ENCODE peak calls at places on chromosomes 5 and 9, in ten cellular contexts. Z, R, F, G, A, J, Q, C, M and W are unnamed samples.

GRCh38 chr9:84711936-84712335 is 42.4 kb downstream of the NTRK2 start:
- DNase-seq in Z (no peak), R (no peak), F (no peak), G (no peak), A (no peak), J (no peak), Q (no peak), C (no peak), M (peak), W (no peak)

GRCh38 chr5:140003519-140003918 is 39.6 kb downstream of the NRG2 start:
- DNase-seq in Z (no peak), R (no peak), F (no peak), G (no peak), A (no peak), J (no peak), Q (no peak), C (no peak), M (no peak), W (no peak)

GRCh38 chr5:78628260-78629024 is 20.1 kb downstream of the LHFPL2 start:
- DNase-seq in Z (no peak), R (no peak), F (no peak), G (no peak), A (no peak), J (no peak), Q (no peak), C (no peak), M (no peak), W (no peak)

GRCh38 chr9:85941966-85942912 is 1.3 kb downstream of the NAA35 start:
- DNase-seq in Z (no peak), R (no peak), F (no peak), G (no peak), A (no peak), J (no peak), Q (peak), C (no peak), M (no peak), W (no peak)

GRCh38 chr5:171129308-171129707 is 179.7 kb upstream of the TLX3 start:
- DNase-seq in Z (no peak), R (no peak), F (no peak), G (no peak), A (no peak), J (no peak), Q (no peak), C (no peak), M (no peak), W (no peak)

GRCh38 chr5:175206651-175207050 is 237.3 kb downstream of the DRD1 start:
- DNase-seq in Z (no peak), R (no peak), F (no peak), G (no peak), A (no peak), J (no peak), Q (no peak), C (no peak), M (no peak), W (no peak)

GRCh38 chr5:154761062-154761740 is 6.0 kb downstream of the LARP1 start:
- DNase-seq in Z (no peak), R (no peak), F (no peak), G (no peak), A (no peak), J (no peak), Q (no peak), C (no peak), M (no peak), W (no peak)

GRCh38 chr5:56569576-56569975 is 245.8 kb upstream of the MAP3K1 start:
- DNase-seq in Z (no peak), R (peak), F (no peak), G (no peak), A (peak), J (no peak), Q (no peak), C (no peak), M (no peak), W (no peak)

GRCh38 chr9:19193029-19193324 is 37.5 kb upstream of the DENND4C start:
- DNase-seq in Z (no peak), R (no peak), F (no peak), G (no peak), A (no peak), J (no peak), Q (no peak), C (no peak), M (no peak), W (no peak)

GRCh38 chr9:16146661-16147060 is 593.8 kb downstream of the CCDC171 start:
- DNase-seq in Z (no peak), R (no peak), F (no peak), G (no peak), A (no peak), J (no peak), Q (no peak), C (no peak), M (no peak), W (no peak)

GRCh38 chr5:95900383-95900958 is 61.2 kb downstream of the ELL2 start:
- DNase-seq in Z (no peak), R (peak), F (peak), G (peak), A (no peak), J (no peak), Q (no peak), C (peak), M (no peak), W (no peak)

GRCh38 chr9:2623046-2623865 is 1.7 kb downstream of the VLDLR start:
- DNase-seq in Z (no peak), R (peak), F (peak), G (peak), A (peak), J (peak), Q (peak), C (peak), M (peak), W (peak)

GRCh38 chr9:128280084-128280622 is 4.1 kb downstream of the SWI5 start:
- DNase-seq in Z (no peak), R (no peak), F (no peak), G (no peak), A (no peak), J (no peak), Q (no peak), C (no peak), M (no peak), W (no peak)

GRCh38 chr5:52544738-52545137 is 243.0 kb upstream of the ITGA1 start:
- DNase-seq in Z (no peak), R (no peak), F (no peak), G (no peak), A (no peak), J (no peak), Q (no peak), C (no peak), M (no peak), W (no peak)

GRCh38 chr9:89380437-89381307 is 62.4 kb downstream of the SECISBP2 start:
- DNase-seq in Z (no peak), R (no peak), F (no peak), G (no peak), A (no peak), J (no peak), Q (no peak), C (no peak), M (no peak), W (no peak)

GRCh38 chr5:90565491-90565890 is 6.9 kb downstream of the ADGRV1 start:
- DNase-seq in Z (no peak), R (no peak), F (no peak), G (no peak), A (no peak), J (no peak), Q (no peak), C (no peak), M (no peak), W (no peak)

GRCh38 chr5:96852769-96853168 is 23.5 kb upstream of the ERAP2 start:
- DNase-seq in Z (no peak), R (peak), F (no peak), G (no peak), A (no peak), J (no peak), Q (no peak), C (no peak), M (no peak), W (no peak)

GRCh38 chr9:3646226-3646625 is 120.4 kb upstream of the RFX3 start:
- DNase-seq in Z (no peak), R (no peak), F (no peak), G (no peak), A (no peak), J (no peak), Q (no peak), C (no peak), M (no peak), W (no peak)

GRCh38 chr5:112146323-112146848 is 272.7 kb downstream of the EPB41L4A start:
- DNase-seq in Z (no peak), R (peak), F (no peak), G (peak), A (no peak), J (no peak), Q (no peak), C (peak), M (no peak), W (no peak)

GRCh38 chr9:130668694-130669093 is 4.3 kb downstream of the PRDM12 start:
- DNase-seq in Z (no peak), R (no peak), F (no peak), G (no peak), A (no peak), J (no peak), Q (no peak), C (no peak), M (no peak), W (no peak)

GRCh38 chr5:121982500-121983261 is 20.9 kb downstream of the SRFBP1 start:
- DNase-seq in Z (no peak), R (peak), F (no peak), G (no peak), A (peak), J (no peak), Q (no peak), C (no peak), M (no peak), W (no peak)

GRCh38 chr9:78030553-78031270 is 899 bp downstream of the GNAQ start:
- DNase-seq in Z (no peak), R (peak), F (peak), G (peak), A (peak), J (peak), Q (peak), C (peak), M (peak), W (peak)

GRCh38 chr5:143041972-143042770 is 272.0 kb downstream of the ARHGAP26 start:
- DNase-seq in Z (no peak), R (peak), F (no peak), G (no peak), A (no peak), J (no peak), Q (no peak), C (no peak), M (no peak), W (no peak)

GRCh38 chr9:90799271-90799860 is 2.3 kb upstream of the SYK start:
- DNase-seq in Z (no peak), R (no peak), F (no peak), G (no peak), A (no peak), J (no peak), Q (no peak), C (no peak), M (no peak), W (no peak)

GRCh38 chr9:108040783-108041182 is 551.2 kb upstream of the KLF4 start:
- DNase-seq in Z (no peak), R (peak), F (peak), G (no peak), A (no peak), J (no peak), Q (no peak), C (no peak), M (peak), W (no peak)

GRCh38 chr5:111461261-111461671 is 51.1 kb downstream of the STARD4 start:
- DNase-seq in Z (no peak), R (peak), F (no peak), G (no peak), A (no peak), J (peak), Q (no peak), C (no peak), M (peak), W (no peak)

GRCh38 chr5:175597718-175598117 is 60.2 kb upstream of the HRH2 start:
- DNase-seq in Z (no peak), R (no peak), F (peak), G (no peak), A (no peak), J (no peak), Q (peak), C (no peak), M (no peak), W (no peak)

GRCh38 chr9:109382585-109382984 is 61.7 kb upstream of the EPB41L4B start:
- DNase-seq in Z (no peak), R (no peak), F (no peak), G (no peak), A (no peak), J (no peak), Q (no peak), C (no peak), M (no peak), W (no peak)

GRCh38 chr5:169914766-169915165 is 65.5 kb downstream of the INSYN2B start:
- DNase-seq in Z (no peak), R (peak), F (no peak), G (no peak), A (peak), J (no peak), Q (no peak), C (no peak), M (no peak), W (no peak)

GRCh38 chr5:41747708-41748107 is 122.5 kb downstream of the OXCT1 start:
- DNase-seq in Z (no peak), R (no peak), F (no peak), G (no peak), A (no peak), J (no peak), Q (no peak), C (no peak), M (no peak), W (no peak)

GRCh38 chr5:62309107-62309506 is 3.1 kb downstream of the KIF2A start:
- DNase-seq in Z (no peak), R (no peak), F (no peak), G (no peak), A (no peak), J (no peak), Q (no peak), C (no peak), M (no peak), W (no peak)
- H3K4me3 ChIP-seq in Z (no peak), R (no peak), F (no peak), G (no peak), A (no peak), J (no peak), Q (no peak), C (no peak), M (no peak), W (no peak)

GRCh38 chr5:120466337-120467006 is 2.4 kb downstream of the PRR16 start:
- DNase-seq in Z (no peak), R (peak), F (no peak), G (no peak), A (no peak), J (no peak), Q (no peak), C (no peak), M (no peak), W (no peak)
- H3K27ac ChIP-seq in Z (no peak), R (no peak), F (no peak), G (no peak), A (no peak), J (no peak), Q (no peak), C (peak), M (no peak), W (no peak)

DNA sequence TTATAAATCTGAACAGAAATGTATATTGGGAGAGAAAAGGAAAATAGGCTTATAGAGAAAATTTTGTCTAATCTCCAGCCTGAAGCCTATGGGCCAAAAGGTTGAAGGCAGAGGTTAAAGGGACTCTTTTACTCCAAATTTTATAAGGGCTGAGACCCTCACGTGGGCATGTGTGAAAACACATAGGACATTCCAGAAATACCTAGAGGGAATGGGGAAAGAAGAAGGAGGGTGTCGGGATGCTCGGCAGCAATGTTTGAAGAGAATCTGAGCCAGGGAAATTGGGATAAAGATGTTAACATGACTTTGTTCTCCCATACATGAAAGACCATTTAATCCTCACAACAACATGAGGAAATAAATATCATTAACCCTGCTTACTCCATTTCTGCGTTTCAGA is 102.1 kb upstream of the SLC12A2 start:
- DNase-seq in Z (no peak), R (no peak), F (no peak), G (no peak), A (no peak), J (no peak), Q (no peak), C (no peak), M (no peak), W (no peak)
- TF ChIP-seq POLR2A in Z (no peak), R (no peak), F (no peak), G (no peak), A (no peak), J (no peak), Q (no peak), C (no peak), M (no peak), W (no peak)

GRCh38 chr5:149416977-149417713 is 38.1 kb upstream of the IL17B start:
- DNase-seq in Z (no peak), R (peak), F (no peak), G (peak), A (no peak), J (no peak), Q (no peak), C (no peak), M (no peak), W (no peak)
- H3K4me3 ChIP-seq in Z (no peak), R (no peak), F (peak), G (peak), A (no peak), J (no peak), Q (no peak), C (peak), M (no peak), W (no peak)

GRCh38 chr9:94997727-94998126 is 271.2 kb downstream of the AOPEP start:
- DNase-seq in Z (no peak), R (no peak), F (no peak), G (no peak), A (no peak), J (no peak), Q (no peak), C (no peak), M (no peak), W (no peak)
- H3K27ac ChIP-seq in Z (no peak), R (no peak), F (no peak), G (peak), A (no peak), J (no peak), Q (peak), C (peak), M (peak), W (no peak)

DNA sequence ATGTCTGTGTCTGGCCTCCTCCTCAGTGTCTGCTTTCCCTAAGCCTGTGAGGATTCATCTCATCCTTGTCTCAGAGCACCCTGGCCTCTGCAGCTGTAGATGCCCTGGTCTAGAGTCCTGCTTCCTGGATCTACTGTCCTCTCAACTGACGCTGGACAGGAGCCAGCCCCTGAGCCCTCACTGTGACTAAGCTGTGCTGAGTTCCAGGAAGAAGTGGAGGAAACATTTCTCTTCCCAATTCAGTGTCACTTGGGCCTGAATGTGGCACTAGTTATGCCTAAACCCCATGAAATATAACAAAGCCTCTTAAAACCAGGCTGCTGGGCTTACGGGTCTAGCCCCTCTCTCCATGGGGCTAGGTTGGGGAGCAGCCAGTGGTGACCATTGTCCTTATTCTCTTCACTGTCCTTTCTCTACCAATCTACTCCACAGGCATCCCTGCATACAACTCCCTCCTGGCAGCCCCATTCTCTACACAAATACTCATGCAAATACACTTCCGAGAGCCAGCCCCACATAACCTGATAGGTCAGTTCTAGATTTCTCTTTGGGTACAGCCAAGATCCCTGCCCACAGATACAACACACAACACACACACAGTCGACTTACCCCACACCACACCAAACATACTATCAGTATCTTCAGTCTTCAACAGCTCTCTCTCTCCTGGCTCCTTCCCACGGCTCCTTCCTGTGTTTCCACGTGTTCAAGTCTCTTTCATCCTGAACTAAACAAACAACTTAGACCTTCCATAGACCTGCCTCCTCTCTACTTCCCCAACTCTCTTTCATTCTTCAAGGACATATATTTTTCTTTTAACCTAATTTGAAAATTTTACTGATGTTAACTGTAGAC is 220.8 kb downstream of the SNX18 start:
- DNase-seq in Z (no peak), R (peak), F (peak), G (peak), A (peak), J (no peak), Q (no peak), C (peak), M (no peak), W (peak)
- TF ChIP-seq POLR2A in Z (no peak), R (no peak), F (no peak), G (no peak), A (no peak), J (no peak), Q (no peak), C (no peak), M (no peak), W (no peak)

DNA sequence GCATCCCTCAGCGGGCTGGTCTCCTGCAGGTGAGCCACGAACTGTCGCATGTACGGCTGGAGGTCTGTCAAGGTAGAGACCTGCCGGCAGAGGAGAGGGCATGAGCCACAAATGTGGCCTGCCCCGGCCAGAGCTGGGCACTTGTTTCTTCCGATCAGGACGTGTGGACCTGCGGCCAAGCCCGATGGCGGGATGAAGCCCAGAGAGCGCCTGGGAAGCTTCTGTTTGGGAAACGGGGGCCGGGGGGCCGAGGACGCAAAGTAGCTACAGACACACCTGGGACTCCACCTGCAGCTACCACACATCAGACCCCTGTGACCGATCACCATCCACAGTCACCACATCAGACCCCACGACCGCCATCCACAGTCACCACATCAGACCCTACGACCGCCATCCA is 22.7 kb downstream of the TERT start:
- DNase-seq in Z (no peak), R (no peak), F (no peak), G (no peak), A (no peak), J (no peak), Q (no peak), C (no peak), M (no peak), W (no peak)
- H3K4me3 ChIP-seq in Z (no peak), R (no peak), F (no peak), G (no peak), A (no peak), J (no peak), Q (no peak), C (no peak), M (no peak), W (no peak)

DNA sequence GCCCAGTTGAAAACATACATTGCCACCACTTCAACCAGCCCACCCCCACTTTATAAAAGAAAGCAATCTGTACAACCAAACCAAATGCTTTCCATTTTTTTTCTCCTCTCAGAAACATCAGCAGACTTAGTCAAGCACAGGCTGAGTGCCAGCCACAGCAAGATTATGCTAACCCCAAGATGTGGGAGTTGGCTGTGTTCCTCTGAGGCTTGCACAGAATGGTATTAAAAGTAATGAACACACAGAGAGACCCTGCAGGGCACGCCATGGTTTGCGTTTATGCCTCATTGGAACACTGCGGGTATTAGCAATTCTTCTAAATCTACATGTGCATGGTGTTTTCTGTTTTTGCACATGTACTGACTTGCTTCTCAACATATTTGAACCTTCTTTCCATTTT is 419.9 kb upstream of the GRAMD2B start:
- DNase-seq in Z (no peak), R (peak), F (peak), G (no peak), A (peak), J (no peak), Q (peak), C (peak), M (no peak), W (no peak)
- H3K27ac ChIP-seq in Z (no peak), R (no peak), F (no peak), G (peak), A (no peak), J (no peak), Q (no peak), C (peak), M (no peak), W (no peak)